ENCODE peak calls at places on chromosome 12, in four cellular contexts. One of them, this sample, is unnamed.

GRCh38 chr12:124586756-124587155 is 19.3 kb upstream of the NCOR2 start:
- DNase-seq in activated T-cell treated with anti-CD3 and anti-CD28 coated beads, Interleukin-2, amount 50 U/mL, for 72 hours: no peak
- DNase-seq in iPS-NIHi11: no peak
- DNase-seq in NT2/D1: no peak
- DNase-seq in this sample: no peak

GRCh38 chr12:120468271-120468845 is 1.2 kb downstream of the SRSF9 start:
- DNase-seq in activated T-cell treated with anti-CD3 and anti-CD28 coated beads, Interleukin-2, amount 50 U/mL, for 72 hours: peak; percentile 36
- DNase-seq in iPS-NIHi11: peak; percentile 21
- DNase-seq in NT2/D1: no peak
- DNase-seq in this sample: peak; percentile 41

GRCh38 chr12:15220961-15221885 is at the start of gene RERG:
- DNase-seq in activated T-cell treated with anti-CD3 and anti-CD28 coated beads, Interleukin-2, amount 50 U/mL, for 72 hours: peak; percentile 87
- DNase-seq in iPS-NIHi11: peak; percentile 91
- DNase-seq in NT2/D1: peak; percentile 98
- DNase-seq in this sample: peak; percentile 74

GRCh38 chr12:128068211-128068610 is 198.8 kb upstream of the TMEM132C start:
- DNase-seq in activated T-cell treated with anti-CD3 and anti-CD28 coated beads, Interleukin-2, amount 50 U/mL, for 72 hours: no peak
- DNase-seq in iPS-NIHi11: no peak
- DNase-seq in NT2/D1: no peak
- DNase-seq in this sample: no peak

GRCh38 chr12:3262466-3262865 is 185.3 kb downstream of the TSPAN9 start:
- DNase-seq in activated T-cell treated with anti-CD3 and anti-CD28 coated beads, Interleukin-2, amount 50 U/mL, for 72 hours: no peak
- DNase-seq in iPS-NIHi11: no peak
- DNase-seq in NT2/D1: no peak
- DNase-seq in this sample: no peak

GRCh38 chr12:100201604-100202423 is 1.2 kb downstream of the ACTR6 start:
- DNase-seq in activated T-cell treated with anti-CD3 and anti-CD28 coated beads, Interleukin-2, amount 50 U/mL, for 72 hours: no peak
- DNase-seq in iPS-NIHi11: no peak
- DNase-seq in NT2/D1: no peak
- DNase-seq in this sample: no peak

GRCh38 chr12:99334737-99335136 is 312.8 kb upstream of the GARIN6 start:
- DNase-seq in activated T-cell treated with anti-CD3 and anti-CD28 coated beads, Interleukin-2, amount 50 U/mL, for 72 hours: no peak
- DNase-seq in iPS-NIHi11: no peak
- DNase-seq in NT2/D1: no peak
- DNase-seq in this sample: no peak

GRCh38 chr12:40149673-40150260 is 43.9 kb upstream of the SLC2A13 start:
- DNase-seq in activated T-cell treated with anti-CD3 and anti-CD28 coated beads, Interleukin-2, amount 50 U/mL, for 72 hours: no peak
- DNase-seq in iPS-NIHi11: no peak
- DNase-seq in NT2/D1: no peak
- DNase-seq in this sample: no peak

GRCh38 chr12:49260165-49260564 is 4.7 kb upstream of the TUBA1C start:
- DNase-seq in activated T-cell treated with anti-CD3 and anti-CD28 coated beads, Interleukin-2, amount 50 U/mL, for 72 hours: no peak
- DNase-seq in iPS-NIHi11: no peak
- DNase-seq in NT2/D1: no peak
- DNase-seq in this sample: peak; percentile 71

GRCh38 chr12:113358381-113359132 is at the start of gene PLBD2:
- DNase-seq in activated T-cell treated with anti-CD3 and anti-CD28 coated beads, Interleukin-2, amount 50 U/mL, for 72 hours: peak; percentile 93
- DNase-seq in iPS-NIHi11: peak; percentile 100
- DNase-seq in NT2/D1: peak; percentile 92
- DNase-seq in this sample: peak; percentile 75

GRCh38 chr12:89856431-89856830 is 147.8 kb upstream of the ATP2B1 start:
- DNase-seq in activated T-cell treated with anti-CD3 and anti-CD28 coated beads, Interleukin-2, amount 50 U/mL, for 72 hours: no peak
- DNase-seq in iPS-NIHi11: no peak
- DNase-seq in NT2/D1: no peak
- DNase-seq in this sample: no peak

GRCh38 chr12:87820524-87821194 is 208.5 kb downstream of the C12orf50 start:
- DNase-seq in activated T-cell treated with anti-CD3 and anti-CD28 coated beads, Interleukin-2, amount 50 U/mL, for 72 hours: no peak
- DNase-seq in iPS-NIHi11: no peak
- DNase-seq in NT2/D1: no peak
- DNase-seq in this sample: peak; percentile 99

GRCh38 chr12:104591272-104591940 is 134.7 kb downstream of the CHST11 start:
- DNase-seq in activated T-cell treated with anti-CD3 and anti-CD28 coated beads, Interleukin-2, amount 50 U/mL, for 72 hours: no peak
- DNase-seq in iPS-NIHi11: no peak
- DNase-seq in NT2/D1: no peak
- DNase-seq in this sample: peak; percentile 80

GRCh38 chr12:99479149-99479548 is 168.4 kb upstream of the GARIN6 start:
- DNase-seq in activated T-cell treated with anti-CD3 and anti-CD28 coated beads, Interleukin-2, amount 50 U/mL, for 72 hours: no peak
- DNase-seq in iPS-NIHi11: no peak
- DNase-seq in NT2/D1: no peak
- DNase-seq in this sample: no peak

GRCh38 chr12:94710933-94711332 is 60.6 kb upstream of the TMCC3 start:
- DNase-seq in activated T-cell treated with anti-CD3 and anti-CD28 coated beads, Interleukin-2, amount 50 U/mL, for 72 hours: peak; percentile 9
- DNase-seq in iPS-NIHi11: peak; percentile 56
- DNase-seq in NT2/D1: peak; percentile 25
- DNase-seq in this sample: no peak

GRCh38 chr12:111570090-111570961 is 28.8 kb downstream of the ATXN2 start:
- DNase-seq in activated T-cell treated with anti-CD3 and anti-CD28 coated beads, Interleukin-2, amount 50 U/mL, for 72 hours: no peak
- DNase-seq in iPS-NIHi11: peak; percentile 23
- DNase-seq in NT2/D1: no peak
- DNase-seq in this sample: no peak

GRCh38 chr12:112116232-112117060 is 7.9 kb upstream of the NAA25 start:
- DNase-seq in activated T-cell treated with anti-CD3 and anti-CD28 coated beads, Interleukin-2, amount 50 U/mL, for 72 hours: no peak
- DNase-seq in iPS-NIHi11: peak; percentile 71
- DNase-seq in NT2/D1: peak; percentile 85
- DNase-seq in this sample: peak; percentile 35

GRCh38 chr12:108394196-108394595 is 55.1 kb upstream of the CMKLR1 start:
- DNase-seq in activated T-cell treated with anti-CD3 and anti-CD28 coated beads, Interleukin-2, amount 50 U/mL, for 72 hours: no peak
- DNase-seq in iPS-NIHi11: no peak
- DNase-seq in NT2/D1: no peak
- DNase-seq in this sample: no peak

GRCh38 chr12:53564276-53564675 is 57.0 kb upstream of the NPFF start:
- DNase-seq in activated T-cell treated with anti-CD3 and anti-CD28 coated beads, Interleukin-2, amount 50 U/mL, for 72 hours: no peak
- DNase-seq in iPS-NIHi11: no peak
- DNase-seq in NT2/D1: no peak
- DNase-seq in this sample: no peak

GRCh38 chr12:87836190-87836589 is 193.0 kb downstream of the C12orf50 start:
- DNase-seq in activated T-cell treated with anti-CD3 and anti-CD28 coated beads, Interleukin-2, amount 50 U/mL, for 72 hours: no peak
- DNase-seq in iPS-NIHi11: no peak
- DNase-seq in NT2/D1: no peak
- DNase-seq in this sample: no peak